ENCODE peak calls at places on chromosome 7, in four cellular contexts. Q is T-cell, N is AG04450, J is sciatic nerve. G is an unnamed sample.

GRCh38 chr7:159195926-159196325 is 51.3 kb upstream of the VIPR2 start:
- DNase-seq in Q (no peak), N (no peak), J (no peak), G (no peak)

GRCh38 chr7:2068693-2069471 is 163.9 kb downstream of the MAD1L1 start:
- DNase-seq in Q (no peak), J (no peak), N (no peak), G (no peak)

GRCh38 chr7:132476541-132476940 is 99.7 kb downstream of the PLXNA4 start:
- DNase-seq in Q (no peak), N (no peak), J (no peak), G (no peak)

GRCh38 chr7:100486753-100487446 is 3.2 kb downstream of the NYAP1 start:
- DNase-seq in Q (no peak), N (no peak), J (no peak), G (no peak)

GRCh38 chr7:114533151-114533550 is 118.5 kb downstream of the FOXP2 start:
- DNase-seq in J (no peak), Q (no peak), N (no peak), G (no peak)

GRCh38 chr7:98400538-98401427 is at the start of gene BAIAP2L1:
- DNase-seq in Q (peak), J (peak), N (no peak), G (peak)

GRCh38 chr7:1081931-1082401 is 5.9 kb upstream of the GPER1 start:
- DNase-seq in N (peak), J (no peak), Q (no peak), G (no peak)

GRCh38 chr7:98870807-98871491 is 1.1 kb upstream of the TMEM130 start:
- DNase-seq in J (peak), Q (no peak), N (no peak), G (no peak)

GRCh38 chr7:155104913-155105312 is 34.8 kb downstream of the HTR5A start:
- DNase-seq in J (no peak), N (no peak), Q (no peak), G (no peak)

GRCh38 chr7:103316378-103316941 is 19.2 kb downstream of the PMPCB start:
- DNase-seq in J (no peak), Q (no peak), N (no peak), G (no peak)

GRCh38 chr7:30146127-30146612 is 11.4 kb downstream of the MTURN start:
- DNase-seq in Q (no peak), J (no peak), N (no peak), G (no peak)

GRCh38 chr7:85407401-85407800 is 220.5 kb upstream of the SEMA3D start:
- DNase-seq in Q (no peak), N (no peak), J (no peak), G (no peak)

GRCh38 chr7:129308047-129308446 is 83.2 kb downstream of the AHCYL2 start:
- DNase-seq in J (no peak), Q (no peak), N (no peak), G (no peak)

GRCh38 chr7:136677456-136678365 is 190.7 kb upstream of the CHRM2 start:
- DNase-seq in N (no peak), Q (no peak), J (no peak), G (peak)

GRCh38 chr7:27961255-27961654 is 219.3 kb downstream of the JAZF1 start:
- DNase-seq in N (no peak), J (no peak), Q (no peak), G (peak)

GRCh38 chr7:106772655-106773108 is 92.4 kb upstream of the PIK3CG start:
- DNase-seq in J (no peak), N (no peak), Q (no peak), G (peak)

GRCh38 chr7:2965745-2966270 is 77.9 kb downstream of the CARD11 start:
- DNase-seq in Q (no peak), J (no peak), N (no peak), G (no peak)

GRCh38 chr7:43332193-43332796 is 219.8 kb downstream of the HECW1 start:
- DNase-seq in N (no peak), Q (no peak), J (no peak), G (no peak)

GRCh38 chr7:87648316-87648715 is 20.1 kb downstream of the RUNDC3B start:
- DNase-seq in Q (no peak), N (no peak), J (no peak), G (no peak)

GRCh38 chr7:28627263-28627653 is 214.9 kb downstream of the CREB5 start:
- DNase-seq in Q (no peak), N (no peak), J (no peak), G (no peak)

GRCh38 chr7:152674860-152675760 is 831 bp downstream of the XRCC2 start:
- DNase-seq in J (no peak), Q (no peak), N (peak), G (no peak)

GRCh38 chr7:116455009-116455408 is 44.5 kb upstream of the CAV2 start:
- DNase-seq in J (no peak), Q (no peak), N (no peak), G (peak)

GRCh38 chr7:127632276-127632910 is 14.5 kb upstream of the PAX4 start:
- DNase-seq in N (peak), J (no peak), Q (no peak), G (no peak)

GRCh38 chr7:90804370-90804769 is 208.2 kb downstream of the CDK14 start:
- DNase-seq in N (no peak), Q (no peak), J (no peak), G (no peak)

GRCh38 chr7:75054744-75055527 is 18.7 kb downstream of the RCC1L start:
- DNase-seq in N (peak), J (no peak), Q (no peak), G (peak)

GRCh38 chr7:51260516-51260915 is 56.1 kb downstream of the COBL start:
- DNase-seq in J (no peak), Q (no peak), N (no peak), G (no peak)

GRCh38 chr7:1755783-1756626 is 85.9 kb downstream of the ELFN1 start:
- DNase-seq in J (no peak), N (no peak), Q (no peak), G (no peak)

GRCh38 chr7:104643587-104644217 is 315.3 kb downstream of the LHFPL3 start:
- DNase-seq in Q (no peak), J (no peak), N (no peak), G (no peak)

GRCh38 chr7:2814186-2814530 is 29.9 kb downstream of the GNA12 start:
- DNase-seq in Q (no peak), J (no peak), N (no peak), G (no peak)

GRCh38 chr7:129951076-129952011 is 1.4 kb downstream of the UBE2H start:
- DNase-seq in N (no peak), J (peak), Q (no peak), G (no peak)

G was measured in amniotic stem cell.